ENCODE peak calls at places on chromosomes 7 and 10, in five cellular contexts. One of them, this sample, is unnamed. For H3K4me1 and H3K27me3, the result is how much of the 10 kb centered on the place peaks cover.

GRCh38 chr7:2529161-2530075 is 9.8 kb downstream of the LFNG start:
- DNase-seq in CD4-positive, CD25-positive, alpha-beta regulatory T cell: no peak
- DNase-seq in PC-3: peak
- DNase-seq in PC-9: peak
- DNase-seq in CD8-positive, alpha-beta T cell: peak
- DNase-seq in this sample: no peak

GRCh38 chr7:64881461-64882287 is 21.4 kb upstream of the ZNF273 start:
- DNase-seq in CD4-positive, CD25-positive, alpha-beta regulatory T cell: no peak
- DNase-seq in PC-3: no peak
- DNase-seq in PC-9: no peak
- DNase-seq in CD8-positive, alpha-beta T cell: no peak
- DNase-seq in this sample: no peak

GRCh38 chr10:86122646-86123045 is 243.9 kb downstream of the GRID1 start:
- DNase-seq in CD4-positive, CD25-positive, alpha-beta regulatory T cell: no peak
- DNase-seq in PC-3: no peak
- DNase-seq in PC-9: no peak
- DNase-seq in CD8-positive, alpha-beta T cell: no peak
- DNase-seq in this sample: no peak

GRCh38 chr10:100654835-100655759 is 90.3 kb upstream of the PAX2 start:
- DNase-seq in CD4-positive, CD25-positive, alpha-beta regulatory T cell: peak
- DNase-seq in PC-3: no peak
- DNase-seq in PC-9: no peak
- DNase-seq in CD8-positive, alpha-beta T cell: no peak
- DNase-seq in this sample: peak

GRCh38 chr7:55409474-55410225 is 44.5 kb downstream of the LANCL2 start:
- DNase-seq in CD4-positive, CD25-positive, alpha-beta regulatory T cell: no peak
- DNase-seq in PC-3: peak
- DNase-seq in PC-9: no peak
- DNase-seq in CD8-positive, alpha-beta T cell: no peak
- DNase-seq in this sample: no peak

GRCh38 chr10:88657901-88658300 is 6.3 kb upstream of the LIPF start:
- DNase-seq in CD4-positive, CD25-positive, alpha-beta regulatory T cell: no peak
- DNase-seq in PC-3: no peak
- DNase-seq in PC-9: no peak
- DNase-seq in CD8-positive, alpha-beta T cell: no peak
- DNase-seq in this sample: no peak

GRCh38 chr10:58531084-58531695 is 18.5 kb downstream of the BICC1 start:
- DNase-seq in CD4-positive, CD25-positive, alpha-beta regulatory T cell: no peak
- DNase-seq in PC-3: peak
- DNase-seq in PC-9: peak
- DNase-seq in CD8-positive, alpha-beta T cell: peak
- DNase-seq in this sample: peak

GRCh38 chr7:47266131-47266706 is 315.7 kb downstream of the TNS3 start:
- DNase-seq in CD4-positive, CD25-positive, alpha-beta regulatory T cell: no peak
- DNase-seq in PC-3: peak
- DNase-seq in PC-9: peak
- DNase-seq in CD8-positive, alpha-beta T cell: no peak
- DNase-seq in this sample: peak

GRCh38 chr10:58054881-58055280 is 212.8 kb downstream of the IPMK start:
- DNase-seq in CD4-positive, CD25-positive, alpha-beta regulatory T cell: no peak
- DNase-seq in PC-3: no peak
- DNase-seq in PC-9: no peak
- DNase-seq in CD8-positive, alpha-beta T cell: no peak
- DNase-seq in this sample: no peak

GRCh38 chr10:124743188-124744046 is 761 bp downstream of the FAM53B start:
- DNase-seq in CD4-positive, CD25-positive, alpha-beta regulatory T cell: no peak
- DNase-seq in PC-3: peak
- DNase-seq in PC-9: no peak
- DNase-seq in CD8-positive, alpha-beta T cell: no peak
- DNase-seq in this sample: peak

GRCh38 chr7:142887282-142888015 is 1.9 kb upstream of the TRPV6 start:
- DNase-seq in CD4-positive, CD25-positive, alpha-beta regulatory T cell: no peak
- DNase-seq in PC-3: no peak
- DNase-seq in PC-9: no peak
- DNase-seq in CD8-positive, alpha-beta T cell: no peak
- DNase-seq in this sample: no peak

GRCh38 chr7:101828308-101829020 is 11.0 kb downstream of the CUX1 start:
- DNase-seq in CD4-positive, CD25-positive, alpha-beta regulatory T cell: no peak
- DNase-seq in PC-3: no peak
- DNase-seq in PC-9: no peak
- DNase-seq in CD8-positive, alpha-beta T cell: no peak
- DNase-seq in this sample: no peak

GRCh38 chr7:121003986-121004685 is 15.6 kb downstream of the CPED1 start:
- DNase-seq in CD4-positive, CD25-positive, alpha-beta regulatory T cell: no peak
- DNase-seq in PC-3: no peak
- DNase-seq in PC-9: no peak
- DNase-seq in CD8-positive, alpha-beta T cell: no peak
- DNase-seq in this sample: no peak

GRCh38 chr10:62545667-62546066 is 171.5 kb downstream of the ZNF365 start:
- DNase-seq in CD4-positive, CD25-positive, alpha-beta regulatory T cell: no peak
- DNase-seq in PC-3: no peak
- DNase-seq in PC-9: no peak
- DNase-seq in CD8-positive, alpha-beta T cell: no peak
- DNase-seq in this sample: no peak

GRCh38 chr7:38492010-38492409 is 139.2 kb downstream of the AMPH start:
- DNase-seq in CD4-positive, CD25-positive, alpha-beta regulatory T cell: no peak
- DNase-seq in PC-3: no peak
- DNase-seq in PC-9: no peak
- DNase-seq in CD8-positive, alpha-beta T cell: no peak
- DNase-seq in this sample: no peak

GRCh38 chr10:113273151-113273876 is 279.5 kb upstream of the HABP2 start:
- DNase-seq in CD4-positive, CD25-positive, alpha-beta regulatory T cell: no peak
- DNase-seq in PC-3: no peak
- DNase-seq in PC-9: no peak
- DNase-seq in CD8-positive, alpha-beta T cell: no peak
- DNase-seq in this sample: no peak

GRCh38 chr7:30752484-30752883 is 549 bp downstream of the INMT start:
- DNase-seq in CD4-positive, CD25-positive, alpha-beta regulatory T cell: no peak
- DNase-seq in PC-3: no peak
- DNase-seq in PC-9: no peak
- DNase-seq in CD8-positive, alpha-beta T cell: no peak
- DNase-seq in this sample: no peak

GRCh38 chr10:120825878-120826383 is 25.2 kb upstream of the WDR11 start:
- DNase-seq in CD4-positive, CD25-positive, alpha-beta regulatory T cell: no peak
- DNase-seq in PC-3: no peak
- DNase-seq in PC-9: no peak
- DNase-seq in CD8-positive, alpha-beta T cell: no peak
- DNase-seq in this sample: no peak

GRCh38 chr10:131750973-131751826 is 149.6 kb upstream of the PPP2R2D start:
- DNase-seq in CD4-positive, CD25-positive, alpha-beta regulatory T cell: no peak
- DNase-seq in PC-3: no peak
- DNase-seq in PC-9: no peak
- DNase-seq in CD8-positive, alpha-beta T cell: no peak
- DNase-seq in this sample: no peak

GRCh38 chr10:60809157-60809556 is 30.9 kb downstream of the CDK1 start:
- DNase-seq in CD4-positive, CD25-positive, alpha-beta regulatory T cell: no peak
- DNase-seq in PC-3: peak
- DNase-seq in PC-9: no peak
- DNase-seq in CD8-positive, alpha-beta T cell: no peak
- DNase-seq in this sample: no peak

GRCh38 chr10:72133517-72133916 is 45.2 kb upstream of the SPOCK2 start:
- DNase-seq in CD4-positive, CD25-positive, alpha-beta regulatory T cell: no peak
- DNase-seq in PC-3: peak
- DNase-seq in PC-9: no peak
- DNase-seq in CD8-positive, alpha-beta T cell: no peak
- DNase-seq in this sample: no peak

GRCh38 chr7:27875832-27876231 is 135.9 kb downstream of the TAX1BP1 start:
- DNase-seq in CD4-positive, CD25-positive, alpha-beta regulatory T cell: no peak
- DNase-seq in PC-3: no peak
- DNase-seq in PC-9: no peak
- DNase-seq in CD8-positive, alpha-beta T cell: no peak
- DNase-seq in this sample: no peak

GRCh38 chr10:101224060-101224909 is 5.0 kb downstream of the LBX1 start:
- DNase-seq in CD4-positive, CD25-positive, alpha-beta regulatory T cell: no peak
- DNase-seq in PC-3: no peak
- DNase-seq in PC-9: no peak
- DNase-seq in CD8-positive, alpha-beta T cell: no peak
- DNase-seq in this sample: no peak

GRCh38 chr10:72334832-72335393 is 19.8 kb downstream of the DNAJB12 start:
- DNase-seq in CD4-positive, CD25-positive, alpha-beta regulatory T cell: peak
- DNase-seq in PC-3: no peak
- DNase-seq in PC-9: peak
- DNase-seq in CD8-positive, alpha-beta T cell: peak
- DNase-seq in this sample: no peak

GRCh38 chr7:28539289-28539981 is 127.1 kb downstream of the CREB5 start:
- DNase-seq in CD4-positive, CD25-positive, alpha-beta regulatory T cell: no peak
- DNase-seq in PC-3: no peak
- DNase-seq in PC-9: no peak
- DNase-seq in CD8-positive, alpha-beta T cell: no peak
- DNase-seq in this sample: no peak

GRCh38 chr10:4781955-4782354 is 44.1 kb upstream of the AKR1E2 start:
- DNase-seq in CD4-positive, CD25-positive, alpha-beta regulatory T cell: no peak
- DNase-seq in PC-3: no peak
- DNase-seq in PC-9: no peak
- DNase-seq in CD8-positive, alpha-beta T cell: no peak
- DNase-seq in this sample: no peak

GRCh38 chr10:106185991-106186390 is 978.5 kb downstream of the SORCS1 start:
- DNase-seq in CD4-positive, CD25-positive, alpha-beta regulatory T cell: no peak
- DNase-seq in PC-3: no peak
- DNase-seq in PC-9: no peak
- DNase-seq in CD8-positive, alpha-beta T cell: no peak
- DNase-seq in this sample: no peak

GRCh38 chr7:28685660-28686417 is 272.3 kb downstream of the TRIL start:
- DNase-seq in CD4-positive, CD25-positive, alpha-beta regulatory T cell: no peak
- DNase-seq in PC-3: peak
- DNase-seq in PC-9: peak
- DNase-seq in CD8-positive, alpha-beta T cell: no peak
- DNase-seq in this sample: peak

GRCh38 chr7:125057974-125058373 is 128.3 kb upstream of the POT1 start:
- DNase-seq in CD4-positive, CD25-positive, alpha-beta regulatory T cell: no peak
- DNase-seq in PC-3: no peak
- DNase-seq in PC-9: no peak
- DNase-seq in CD8-positive, alpha-beta T cell: no peak
- DNase-seq in this sample: no peak

GRCh38 chr7:105649727-105650381 is 68.6 kb upstream of the EFCAB10 start:
- DNase-seq in CD4-positive, CD25-positive, alpha-beta regulatory T cell: no peak
- DNase-seq in PC-3: peak
- DNase-seq in PC-9: no peak
- DNase-seq in CD8-positive, alpha-beta T cell: no peak
- DNase-seq in this sample: no peak

GRCh38 chr7:93945083-93945482 is 23.5 kb downstream of the GNG11 start:
- DNase-seq in CD4-positive, CD25-positive, alpha-beta regulatory T cell: no peak
- DNase-seq in PC-3: no peak
- DNase-seq in PC-9: no peak
- DNase-seq in CD8-positive, alpha-beta T cell: no peak
- DNase-seq in this sample: no peak
- H3K4me1 ChIP-seq in CD4-positive, CD25-positive, alpha-beta regulatory T cell: under half
- H3K4me1 ChIP-seq in PC-3: under half
- H3K4me1 ChIP-seq in PC-9: under half
- H3K4me1 ChIP-seq in CD8-positive, alpha-beta T cell: under half
- H3K4me1 ChIP-seq in this sample: under half

GRCh38 chr10:114718386-114718785 is 60.3 kb upstream of the ABLIM1 start:
- DNase-seq in CD4-positive, CD25-positive, alpha-beta regulatory T cell: no peak
- DNase-seq in PC-3: no peak
- DNase-seq in PC-9: no peak
- DNase-seq in CD8-positive, alpha-beta T cell: no peak
- DNase-seq in this sample: no peak

GRCh38 chr10:114713525-114713924 is 55.5 kb upstream of the ABLIM1 start:
- DNase-seq in CD4-positive, CD25-positive, alpha-beta regulatory T cell: no peak
- DNase-seq in PC-3: no peak
- DNase-seq in PC-9: no peak
- DNase-seq in CD8-positive, alpha-beta T cell: no peak
- DNase-seq in this sample: no peak

GRCh38 chr10:114714281-114714741 is 56.2 kb upstream of the ABLIM1 start:
- DNase-seq in CD4-positive, CD25-positive, alpha-beta regulatory T cell: no peak
- DNase-seq in PC-3: peak
- DNase-seq in PC-9: peak
- DNase-seq in CD8-positive, alpha-beta T cell: no peak
- DNase-seq in this sample: no peak

GRCh38 chr10:114716811-114717404 is 58.8 kb upstream of the ABLIM1 start:
- DNase-seq in CD4-positive, CD25-positive, alpha-beta regulatory T cell: no peak
- DNase-seq in PC-3: no peak
- DNase-seq in PC-9: no peak
- DNase-seq in CD8-positive, alpha-beta T cell: no peak
- DNase-seq in this sample: no peak

GRCh38 chr10:114715171-114715670 is 57.1 kb upstream of the ABLIM1 start:
- DNase-seq in CD4-positive, CD25-positive, alpha-beta regulatory T cell: no peak
- DNase-seq in PC-3: peak
- DNase-seq in PC-9: peak
- DNase-seq in CD8-positive, alpha-beta T cell: no peak
- DNase-seq in this sample: no peak
- H3K4me3 ChIP-seq in CD4-positive, CD25-positive, alpha-beta regulatory T cell: no peak
- H3K4me3 ChIP-seq in PC-3: peak
- H3K4me3 ChIP-seq in PC-9: no peak
- H3K4me3 ChIP-seq in CD8-positive, alpha-beta T cell: no peak
- H3K4me3 ChIP-seq in this sample: no peak

GRCh38 chr7:128365432-128365831 is 3.9 kb upstream of the PRRT4 start:
- DNase-seq in CD4-positive, CD25-positive, alpha-beta regulatory T cell: no peak
- DNase-seq in PC-3: no peak
- DNase-seq in PC-9: no peak
- DNase-seq in CD8-positive, alpha-beta T cell: no peak
- DNase-seq in this sample: no peak
- H3K27me3 ChIP-seq in CD4-positive, CD25-positive, alpha-beta regulatory T cell: under half
- H3K27me3 ChIP-seq in PC-3: under half
- H3K27me3 ChIP-seq in PC-9: under half
- H3K27me3 ChIP-seq in CD8-positive, alpha-beta T cell: under half
- H3K27me3 ChIP-seq in this sample: half or more

DNA sequence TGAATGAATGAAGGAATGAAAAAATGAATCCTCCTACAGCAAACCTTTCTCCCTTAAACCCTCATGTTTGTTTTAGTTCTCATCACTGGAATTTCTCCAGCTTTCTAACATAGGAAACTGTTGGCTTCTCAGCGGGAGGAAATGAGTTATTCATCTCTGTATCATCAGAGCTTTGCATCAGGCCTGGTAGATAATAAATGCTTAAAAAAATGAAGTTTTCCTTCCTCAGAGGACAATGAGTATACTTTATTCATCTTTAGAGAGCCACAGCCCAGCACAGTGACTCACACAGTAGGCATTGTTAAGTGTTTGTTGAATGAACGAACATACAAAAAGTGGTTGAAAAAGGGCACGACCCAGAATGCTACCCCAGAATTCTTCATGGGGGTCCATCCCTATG is 62.6 kb downstream of the COL13A1 start:
- DNase-seq in CD4-positive, CD25-positive, alpha-beta regulatory T cell: no peak
- DNase-seq in PC-3: peak
- DNase-seq in PC-9: peak
- DNase-seq in CD8-positive, alpha-beta T cell: no peak
- DNase-seq in this sample: no peak
- H3K4me1 ChIP-seq in CD4-positive, CD25-positive, alpha-beta regulatory T cell: under half
- H3K4me1 ChIP-seq in PC-3: half or more
- H3K4me1 ChIP-seq in PC-9: half or more
- H3K4me1 ChIP-seq in CD8-positive, alpha-beta T cell: under half
- H3K4me1 ChIP-seq in this sample: under half

DNA sequence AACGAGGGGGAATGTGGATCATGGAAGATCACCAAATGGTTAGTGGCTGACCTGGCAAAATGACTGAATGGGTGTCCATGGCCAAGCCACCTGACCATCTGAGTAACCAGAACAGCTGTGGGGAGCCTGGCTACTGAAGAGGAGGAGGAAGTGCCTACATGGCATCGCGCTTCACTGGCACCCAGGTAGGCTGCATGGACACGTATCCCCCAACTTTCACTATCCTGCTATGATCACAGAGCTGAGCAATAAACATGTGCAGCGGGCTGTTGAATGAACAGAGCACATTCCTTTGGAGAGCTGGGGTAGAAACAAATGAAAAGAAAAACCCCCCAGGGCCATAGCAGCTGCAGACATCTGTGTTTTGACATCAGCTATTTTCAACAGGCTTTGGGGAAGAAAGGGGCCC is 6.5 kb downstream of the AKR1B1 start:
- DNase-seq in CD4-positive, CD25-positive, alpha-beta regulatory T cell: no peak
- DNase-seq in PC-3: no peak
- DNase-seq in PC-9: no peak
- DNase-seq in CD8-positive, alpha-beta T cell: no peak
- DNase-seq in this sample: no peak
- H3K4me3 ChIP-seq in CD4-positive, CD25-positive, alpha-beta regulatory T cell: no peak
- H3K4me3 ChIP-seq in PC-3: no peak
- H3K4me3 ChIP-seq in PC-9: peak
- H3K4me3 ChIP-seq in CD8-positive, alpha-beta T cell: no peak
- H3K4me3 ChIP-seq in this sample: no peak